ENCODE peak calls at places on chromosome 21, in seven cellular contexts. C is stomach, R is A549, B is heart left ventricle, Q is H1, X is K562, H is prostate gland. V is an unnamed sample.

GRCh38 chr21:45889961-45890360 is 91.6 kb upstream of the COL6A1 start:
- DNase-seq in C (no peak), R (no peak), B (peak; percentile 67), Q (no peak), X (no peak), H (no peak), V (no peak)

GRCh38 chr21:45639206-45640000 is 4.1 kb upstream of the PCBP3 start:
- DNase-seq in C (no peak), R (no peak), B (no peak), Q (no peak), X (peak; percentile 10), H (no peak), V (no peak)

GRCh38 chr21:16194851-16195251 is 465.1 kb downstream of the USP25 start:
- DNase-seq in C (no peak), R (peak; percentile 40), B (no peak), Q (no peak), X (no peak), H (no peak), V (no peak)

GRCh38 chr21:29382029-29382654 is 83.4 kb downstream of the BACH1 start:
- DNase-seq in C (no peak), R (no peak), B (no peak), Q (no peak), X (no peak), H (no peak), V (no peak)

GRCh38 chr21:33374080-33374873 is 28.9 kb upstream of the IFNGR2 start:
- DNase-seq in C (peak; percentile 58), R (peak; percentile 71), B (peak; percentile 58), Q (no peak), X (peak; percentile 36), H (peak; percentile 37), V (no peak)

GRCh38 chr21:45541221-45542039 is 810 bp downstream of the SLC19A1 start:
- DNase-seq in C (peak; percentile 83), R (peak; percentile 52), B (peak; percentile 84), Q (peak; percentile 58), X (peak; percentile 97), H (peak; percentile 57), V (peak; percentile 75)

GRCh38 chr21:31911138-31911907 is 38.5 kb downstream of the HUNK start:
- DNase-seq in C (no peak), R (peak; percentile 35), B (no peak), Q (no peak), X (no peak), H (no peak), V (no peak)

GRCh38 chr21:32770514-32771133 is 931 bp downstream of the PAXBP1 start:
- DNase-seq in C (no peak), R (peak; percentile 5), B (no peak), Q (no peak), X (no peak), H (peak; percentile 14), V (no peak)

GRCh38 chr21:20971296-20971921 is 26.8 kb upstream of the NCAM2 start:
- DNase-seq in C (no peak), R (peak; percentile 42), B (peak; percentile 48), Q (no peak), X (peak; percentile 33), H (no peak), V (peak; percentile 20)

GRCh38 chr21:25412090-25412489 is 195.2 kb downstream of the MRPL39 start:
- DNase-seq in C (no peak), R (no peak), B (no peak), Q (no peak), X (no peak), H (no peak), V (no peak)

GRCh38 chr21:17513214-17514123 is 626 bp downstream of the CXADR start:
- DNase-seq in C (peak; percentile 52), R (peak; percentile 21), B (peak; percentile 37), Q (peak; percentile 67), X (peak; percentile 13), H (peak; percentile 36), V (no peak)

GRCh38 chr21:43331962-43332458 is 94.9 kb downstream of the SIK1 start:
- DNase-seq in C (no peak), R (peak; percentile 98), B (peak; percentile 42), Q (no peak), X (no peak), H (peak; percentile 80), V (peak; percentile 84)

GRCh38 chr21:43332872-43333300 is 94.0 kb downstream of the SIK1 start:
- DNase-seq in C (no peak), R (peak; percentile 84), B (peak; percentile 24), Q (no peak), X (no peak), H (no peak), V (no peak)

GRCh38 chr21:43332461-43332860 is 94.5 kb downstream of the SIK1 start:
- DNase-seq in C (no peak), R (no peak), B (no peak), Q (no peak), X (no peak), H (no peak), V (no peak)

GRCh38 chr21:43330306-43330881 is 96.5 kb downstream of the SIK1 start:
- DNase-seq in C (no peak), R (no peak), B (peak; percentile 12), Q (no peak), X (no peak), H (no peak), V (peak; percentile 30)

GRCh38 chr21:43331111-43331961 is 95.6 kb downstream of the SIK1 start:
- DNase-seq in C (no peak), R (no peak), B (peak; percentile 18), Q (no peak), X (no peak), H (no peak), V (no peak)
- TF ChIP-seq POLR2A in C (no peak), R (no peak), B (no peak), Q (no peak), X (no peak), H (no peak), V (no peak)

GRCh38 chr21:39311164-39311563 is 2.3 kb downstream of the BRWD1 start:
- DNase-seq in C (no peak), R (no peak), B (no peak), Q (no peak), X (no peak), H (no peak), V (no peak)
- TF ChIP-seq POLR2A in C (no peak), R (no peak), B (no peak), Q (no peak), X (no peak), H (no peak), V (no peak)

GRCh38 chr21:41924355-41924754 is 29.5 kb downstream of the C2CD2 start:
- DNase-seq in C (no peak), R (no peak), B (no peak), Q (no peak), X (no peak), H (no peak), V (no peak)

GRCh38 chr21:41927727-41928409 is 25.9 kb downstream of the C2CD2 start:
- DNase-seq in C (no peak), R (no peak), B (no peak), Q (no peak), X (no peak), H (no peak), V (no peak)

GRCh38 chr21:41926068-41926806 is 27.6 kb downstream of the C2CD2 start:
- DNase-seq in C (peak; percentile 44), R (no peak), B (no peak), Q (no peak), X (no peak), H (peak; percentile 35), V (no peak)

GRCh38 chr21:41928621-41929220 is 25.1 kb downstream of the C2CD2 start:
- DNase-seq in C (no peak), R (no peak), B (no peak), Q (no peak), X (no peak), H (no peak), V (no peak)

DNA sequence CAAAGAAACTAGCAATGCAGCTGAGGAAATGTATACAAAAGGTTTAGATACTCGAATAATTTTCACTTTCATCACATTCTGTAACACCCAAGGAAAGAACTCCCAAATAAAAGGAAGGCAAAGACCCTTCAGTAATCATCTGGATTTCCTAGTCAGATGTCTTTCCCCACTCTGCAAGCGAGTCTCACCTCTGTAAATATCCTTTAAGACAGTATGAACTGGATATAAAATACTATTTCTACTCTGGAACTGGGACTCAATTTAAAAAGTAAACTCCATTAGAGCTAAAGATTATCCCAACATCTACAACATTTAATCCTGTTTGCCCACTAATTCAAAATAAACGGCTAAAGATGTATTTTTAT is 27.0 kb downstream of the C2CD2 start:
- DNase-seq in C (no peak), R (no peak), B (no peak), Q (no peak), X (no peak), H (no peak), V (no peak)
- TF ChIP-seq POLR2A in C (no peak), R (no peak), B (no peak), Q (no peak), X (no peak), H (no peak), V (no peak)

GRCh38 chr21:43659136-43660000 is at the start of the genes HSF2BP and RRP1B:
- DNase-seq in C (peak; percentile 88), R (peak; percentile 82), B (peak; percentile 91), Q (peak; percentile 88), X (peak; percentile 96), H (peak; percentile 71), V (peak; percentile 86)
- TF ChIP-seq POLR2A in C (no peak), R (peak; percentile 81), B (peak; percentile 77), Q (peak; percentile 88), X (peak; percentile 91), H (peak; percentile 58), V (peak; percentile 64)

GRCh38 chr21:36757246-36757645 is 58.3 kb downstream of the SIM2 start:
- DNase-seq in C (no peak), R (no peak), B (no peak), Q (no peak), X (no peak), H (no peak), V (no peak)
- TF ChIP-seq POLR2A in C (no peak), R (no peak), B (no peak), Q (no peak), X (no peak), H (no peak), V (no peak)

GRCh38 chr21:36125513-36126121 is 9.3 kb upstream of the CBR3 start:
- DNase-seq in C (peak; percentile 71), R (peak; percentile 51), B (peak; percentile 56), Q (peak; percentile 71), X (peak; percentile 65), H (peak; percentile 54), V (peak; percentile 48)
- TF ChIP-seq POLR2A in C (no peak), R (no peak), B (no peak), Q (no peak), X (no peak), H (no peak), V (no peak)

GRCh38 chr21:26845066-26845749 is at the start of gene ADAMTS1:
- DNase-seq in C (peak; percentile 71), R (peak; percentile 38), B (peak; percentile 95), Q (peak; percentile 91), X (no peak), H (peak; percentile 68), V (peak; percentile 99)

GRCh38 chr21:26843912-26844257 is 1.3 kb downstream of the ADAMTS1 start:
- DNase-seq in C (no peak), R (peak; percentile 33), B (no peak), Q (no peak), X (no peak), H (no peak), V (no peak)

GRCh38 chr21:26844258-26845065 is 747 bp downstream of the ADAMTS1 start:
- DNase-seq in C (no peak), R (peak; percentile 33), B (peak; percentile 84), Q (peak; percentile 71), X (no peak), H (peak; percentile 26), V (peak; percentile 76)

GRCh38 chr21:26842300-26842699 is 2.9 kb downstream of the ADAMTS1 start:
- DNase-seq in C (no peak), R (no peak), B (peak; percentile 29), Q (no peak), X (no peak), H (no peak), V (no peak)

GRCh38 chr21:26842976-26843911 is 2.0 kb downstream of the ADAMTS1 start:
- DNase-seq in C (peak; percentile 87), R (peak; percentile 67), B (peak; percentile 96), Q (peak; percentile 81), X (no peak), H (peak; percentile 85), V (peak; percentile 96)
- TF ChIP-seq POLR2A in C (no peak), R (no peak), B (peak; percentile 23), Q (peak; percentile 83), X (no peak), H (peak; percentile 18), V (peak; percentile 26)